ENCODE peak calls at places on chromosomes 3 and 15, in five cellular contexts. One of them, this sample, is unnamed.

GRCh38 chr3:18215639-18216038 is 209.5 kb downstream of the SATB1 start:
- DNase-seq in BE2C: no peak
- DNase-seq in HuH-7.5: no peak
- DNase-seq in GM23248: no peak
- DNase-seq in GM19239: no peak
- DNase-seq in this sample: no peak

GRCh38 chr3:32456429-32457130 is 46.1 kb downstream of the CMTM6 start:
- DNase-seq in HuH-7.5: no peak
- DNase-seq in GM23248: no peak
- DNase-seq in GM19239: no peak
- DNase-seq in BE2C: no peak
- DNase-seq in this sample: no peak

GRCh38 chr15:90988249-90988648 is 6.1 kb downstream of the PRC1 start:
- DNase-seq in GM23248: no peak
- DNase-seq in HuH-7.5: no peak
- DNase-seq in BE2C: no peak
- DNase-seq in GM19239: no peak
- DNase-seq in this sample: no peak

GRCh38 chr15:28783466-28783865 is 65.0 kb downstream of the GOLGA6L7 start:
- DNase-seq in HuH-7.5: no peak
- DNase-seq in GM19239: no peak
- DNase-seq in GM23248: no peak
- DNase-seq in BE2C: no peak
- DNase-seq in this sample: no peak

GRCh38 chr3:9915252-9916141 is 1.4 kb upstream of the IL17RC start:
- DNase-seq in HuH-7.5: peak
- DNase-seq in BE2C: peak
- DNase-seq in GM23248: peak
- DNase-seq in GM19239: no peak
- DNase-seq in this sample: peak

GRCh38 chr15:52071570-52071969 is 41.0 kb downstream of the BCL2L10 start:
- DNase-seq in GM19239: no peak
- DNase-seq in BE2C: no peak
- DNase-seq in HuH-7.5: no peak
- DNase-seq in GM23248: no peak
- DNase-seq in this sample: no peak

GRCh38 chr3:98893740-98894139 is 7.8 kb downstream of the DCBLD2 start:
- DNase-seq in HuH-7.5: no peak
- DNase-seq in GM23248: peak
- DNase-seq in GM19239: no peak
- DNase-seq in BE2C: peak
- DNase-seq in this sample: no peak

GRCh38 chr15:65893060-65893459 is 23.8 kb downstream of the RAB11A start:
- DNase-seq in GM23248: no peak
- DNase-seq in GM19239: no peak
- DNase-seq in BE2C: no peak
- DNase-seq in HuH-7.5: no peak
- DNase-seq in this sample: no peak

GRCh38 chr3:161409069-161409468 is 37.8 kb upstream of the SPTSSB start:
- DNase-seq in GM19239: no peak
- DNase-seq in GM23248: peak
- DNase-seq in HuH-7.5: no peak
- DNase-seq in BE2C: peak
- DNase-seq in this sample: no peak

GRCh38 chr3:176967525-176967924 is 229.8 kb downstream of the TBL1XR1 start:
- DNase-seq in HuH-7.5: no peak
- DNase-seq in GM19239: no peak
- DNase-seq in GM23248: no peak
- DNase-seq in BE2C: no peak
- DNase-seq in this sample: no peak

GRCh38 chr3:172929451-172929850 is 178.9 kb downstream of the ECT2 start:
- DNase-seq in GM23248: no peak
- DNase-seq in BE2C: no peak
- DNase-seq in GM19239: no peak
- DNase-seq in HuH-7.5: no peak
- DNase-seq in this sample: no peak

GRCh38 chr15:38069001-38069400 is 134.6 kb downstream of the TMCO5A start:
- DNase-seq in GM23248: peak
- DNase-seq in GM19239: peak
- DNase-seq in BE2C: peak
- DNase-seq in HuH-7.5: peak
- DNase-seq in this sample: no peak

GRCh38 chr3:143952569-143953069 is 19.0 kb upstream of the DIPK2A start:
- DNase-seq in GM23248: no peak
- DNase-seq in BE2C: no peak
- DNase-seq in HuH-7.5: no peak
- DNase-seq in GM19239: no peak
- DNase-seq in this sample: no peak

This sample was measured in cardiac septum.